ENCODE peak calls at places on chromosomes 13 and 19, in ten cellular contexts. E is GM04503; V is fibroblast of the conjunctiva; O is mesenchymal stem cell; P is GM12865; Z is C1 segment of cervical spinal cord; G is NCI-H2227 treated with DMSO at 0.1 percent for 48 hours; Y is stimulated activated CD8-positive, alpha-beta memory T cell treated with anti-CD3 and anti-CD28 coated beads, Interleukin-12 subunit alpha, Interleukin-12 subunit beta, amount 100 ng/mL, for 4 hours; X is T-helper 1 cell; J is Right ventricle myocardium superior. H is an unnamed sample.

GRCh38 chr13:35496011-35496410 is 19.5 kb upstream of the MAB21L1 start:
- DNase-seq in E (no peak), V (no peak), O (no peak), P (no peak), Z (no peak), G (no peak), Y (no peak), X (no peak), J (no peak), H (no peak)

GRCh38 chr13:114164027-114164426 is 15.0 kb upstream of the CFAP97D2 start:
- DNase-seq in E (no peak), V (no peak), O (no peak), P (no peak), Z (no peak), G (no peak), Y (no peak), X (no peak), J (no peak), H (no peak)

GRCh38 chr19:52369463-52370340 is at the start of gene ZNF880:
- DNase-seq in E (peak; percentile 51), V (peak; percentile 76), O (peak; percentile 93), P (peak; percentile 22), Z (peak; percentile 90), G (no peak), Y (peak; percentile 85), X (peak; percentile 82), J (peak; percentile 97), H (peak; percentile 91)

GRCh38 chr13:99702687-99703319 is 201.5 kb downstream of the TM9SF2 start:
- DNase-seq in E (no peak), V (no peak), O (no peak), P (no peak), Z (no peak), G (no peak), Y (no peak), X (no peak), J (no peak), H (no peak)

GRCh38 chr13:52782486-52783448 is 43.1 kb upstream of the CNMD start:
- DNase-seq in E (no peak), V (no peak), O (no peak), P (no peak), Z (no peak), G (no peak), Y (no peak), X (no peak), J (peak; percentile 39), H (no peak)

GRCh38 chr19:34479396-34479795 is 2.2 kb upstream of the WTIP start:
- DNase-seq in E (no peak), V (no peak), O (no peak), P (no peak), Z (no peak), G (no peak), Y (no peak), X (no peak), J (no peak), H (no peak)

GRCh38 chr19:5926641-5927438 is 12.8 kb downstream of the CAPS start:
- DNase-seq in E (peak; percentile 97), V (peak; percentile 98), O (peak; percentile 94), P (no peak), Z (no peak), G (no peak), Y (no peak), X (no peak), J (peak; percentile 68), H (no peak)

GRCh38 chr13:104014803-104015645 is 948.8 kb upstream of the SLC10A2 start:
- DNase-seq in E (no peak), V (no peak), O (peak; percentile 74), P (no peak), Z (no peak), G (no peak), Y (no peak), X (no peak), J (no peak), H (peak; percentile 41)

GRCh38 chr13:44713793-44714469 is 137.8 kb upstream of the TSC22D1 start:
- DNase-seq in E (peak; percentile 83), V (peak; percentile 78), O (peak; percentile 89), P (no peak), Z (no peak), G (no peak), Y (no peak), X (no peak), J (no peak), H (peak; percentile 64)

GRCh38 chr19:3061214-3062161 is 807 bp downstream of the TLE5 start:
- DNase-seq in E (no peak), V (no peak), O (no peak), P (peak; percentile 85), Z (peak; percentile 67), G (no peak), Y (peak; percentile 69), X (peak; percentile 58), J (peak; percentile 80), H (no peak)

GRCh38 chr13:113083402-113084061 is 22.1 kb upstream of the F7 start:
- DNase-seq in E (no peak), V (no peak), O (no peak), P (no peak), Z (peak; percentile 84), G (no peak), Y (no peak), X (no peak), J (peak; percentile 83), H (peak; percentile 99)

GRCh38 chr13:31807090-31807541 is 67.8 kb downstream of the RXFP2 start:
- DNase-seq in E (peak; percentile 14), V (no peak), O (peak; percentile 26), P (peak; percentile 36), Z (no peak), G (no peak), Y (peak; percentile 7), X (peak; percentile 27), J (no peak), H (no peak)

GRCh38 chr19:7914099-7914498 is 531 bp upstream of the TGFBR3L start:
- DNase-seq in E (no peak), V (no peak), O (no peak), P (no peak), Z (no peak), G (no peak), Y (no peak), X (no peak), J (no peak), H (no peak)